ENCODE peak calls at places on chromosomes 3 and 15, in eight cellular contexts. One of them, this sample, is unnamed.

GRCh38 chr3:101879102-101879501 is 29.8 kb downstream of the NFKBIZ start:
- DNase-seq in coronary artery: no peak
- DNase-seq in sigmoid colon: no peak
- DNase-seq in lower leg skin: no peak
- DNase-seq in endodermal cell: no peak
- DNase-seq in adrenal gland: no peak
- DNase-seq in stomach: no peak
- DNase-seq in A549: no peak
- DNase-seq in this sample: no peak

GRCh38 chr3:120182613-120183524 is 88.6 kb upstream of the GSK3B start:
- DNase-seq in coronary artery: no peak
- DNase-seq in sigmoid colon: no peak
- DNase-seq in lower leg skin: no peak
- DNase-seq in endodermal cell: no peak
- DNase-seq in adrenal gland: no peak
- DNase-seq in stomach: no peak
- DNase-seq in A549: no peak
- DNase-seq in this sample: peak; percentile 43

GRCh38 chr15:51114437-51115119 is 19.9 kb upstream of the TNFAIP8L3 start:
- DNase-seq in coronary artery: no peak
- DNase-seq in sigmoid colon: no peak
- DNase-seq in lower leg skin: no peak
- DNase-seq in endodermal cell: no peak
- DNase-seq in adrenal gland: no peak
- DNase-seq in stomach: no peak
- DNase-seq in A549: no peak
- DNase-seq in this sample: no peak

GRCh38 chr3:150411971-150412370 is 3.9 kb downstream of the TSC22D2 start:
- DNase-seq in coronary artery: no peak
- DNase-seq in sigmoid colon: no peak
- DNase-seq in lower leg skin: no peak
- DNase-seq in endodermal cell: no peak
- DNase-seq in adrenal gland: no peak
- DNase-seq in stomach: no peak
- DNase-seq in A549: no peak
- DNase-seq in this sample: no peak

GRCh38 chr3:172315401-172316091 is 132.7 kb downstream of the GHSR start:
- DNase-seq in coronary artery: no peak
- DNase-seq in sigmoid colon: peak; percentile 75
- DNase-seq in lower leg skin: no peak
- DNase-seq in endodermal cell: peak; percentile 64
- DNase-seq in adrenal gland: peak; percentile 90
- DNase-seq in stomach: no peak
- DNase-seq in A549: peak; percentile 21
- DNase-seq in this sample: no peak

GRCh38 chr3:16741103-16741758 is 136.0 kb upstream of the DAZL start:
- DNase-seq in coronary artery: no peak
- DNase-seq in sigmoid colon: peak; percentile 69
- DNase-seq in lower leg skin: no peak
- DNase-seq in endodermal cell: no peak
- DNase-seq in adrenal gland: no peak
- DNase-seq in stomach: no peak
- DNase-seq in A549: no peak
- DNase-seq in this sample: peak; percentile 35

GRCh38 chr3:32758375-32758753 is 59.4 kb upstream of the TRIM71 start:
- DNase-seq in coronary artery: no peak
- DNase-seq in sigmoid colon: no peak
- DNase-seq in lower leg skin: no peak
- DNase-seq in endodermal cell: no peak
- DNase-seq in adrenal gland: no peak
- DNase-seq in stomach: no peak
- DNase-seq in A549: no peak
- DNase-seq in this sample: no peak

GRCh38 chr15:41283653-41284424 is 48.6 kb downstream of the OIP5 start:
- DNase-seq in coronary artery: peak; percentile 98
- DNase-seq in sigmoid colon: peak; percentile 99
- DNase-seq in lower leg skin: peak; percentile 99
- DNase-seq in endodermal cell: peak; percentile 99
- DNase-seq in adrenal gland: peak; percentile 99
- DNase-seq in stomach: peak; percentile 99
- DNase-seq in A549: peak; percentile 96
- DNase-seq in this sample: peak; percentile 100

GRCh38 chr15:36230741-36231140 is 348.7 kb upstream of the CDIN1 start:
- DNase-seq in coronary artery: no peak
- DNase-seq in sigmoid colon: no peak
- DNase-seq in lower leg skin: no peak
- DNase-seq in endodermal cell: no peak
- DNase-seq in adrenal gland: no peak
- DNase-seq in stomach: no peak
- DNase-seq in A549: no peak
- DNase-seq in this sample: no peak

GRCh38 chr3:188473045-188473444 is 319.1 kb downstream of the LPP start:
- DNase-seq in coronary artery: no peak
- DNase-seq in sigmoid colon: no peak
- DNase-seq in lower leg skin: no peak
- DNase-seq in endodermal cell: no peak
- DNase-seq in adrenal gland: no peak
- DNase-seq in stomach: no peak
- DNase-seq in A549: no peak
- DNase-seq in this sample: no peak

GRCh38 chr15:79010278-79010677 is 65.4 kb upstream of the CTSH start:
- DNase-seq in coronary artery: no peak
- DNase-seq in sigmoid colon: no peak
- DNase-seq in lower leg skin: no peak
- DNase-seq in endodermal cell: no peak
- DNase-seq in adrenal gland: no peak
- DNase-seq in stomach: no peak
- DNase-seq in A549: no peak
- DNase-seq in this sample: no peak

GRCh38 chr3:47713655-47714054 is 68.0 kb downstream of the SMARCC1 start:
- DNase-seq in coronary artery: no peak
- DNase-seq in sigmoid colon: no peak
- DNase-seq in lower leg skin: no peak
- DNase-seq in endodermal cell: no peak
- DNase-seq in adrenal gland: no peak
- DNase-seq in stomach: no peak
- DNase-seq in A549: no peak
- DNase-seq in this sample: no peak

GRCh38 chr15:39300451-39301153 is 280.3 kb upstream of the THBS1 start:
- DNase-seq in coronary artery: no peak
- DNase-seq in sigmoid colon: no peak
- DNase-seq in lower leg skin: no peak
- DNase-seq in endodermal cell: no peak
- DNase-seq in adrenal gland: no peak
- DNase-seq in stomach: no peak
- DNase-seq in A549: peak; percentile 15
- DNase-seq in this sample: no peak

GRCh38 chr3:152258448-152259302 is 10.1 kb upstream of the MBNL1 start:
- DNase-seq in coronary artery: peak; percentile 94
- DNase-seq in sigmoid colon: peak; percentile 85
- DNase-seq in lower leg skin: peak; percentile 93
- DNase-seq in endodermal cell: no peak
- DNase-seq in adrenal gland: peak; percentile 84
- DNase-seq in stomach: peak; percentile 35
- DNase-seq in A549: peak; percentile 81
- DNase-seq in this sample: peak; percentile 53

GRCh38 chr3:13235079-13235478 is 161.8 kb upstream of the IQSEC1 start:
- DNase-seq in coronary artery: no peak
- DNase-seq in sigmoid colon: no peak
- DNase-seq in lower leg skin: no peak
- DNase-seq in endodermal cell: no peak
- DNase-seq in adrenal gland: no peak
- DNase-seq in stomach: no peak
- DNase-seq in A549: no peak
- DNase-seq in this sample: peak; percentile 25

GRCh38 chr3:56930706-56931105 is 129.0 kb upstream of the ARHGEF3 start:
- DNase-seq in coronary artery: no peak
- DNase-seq in sigmoid colon: no peak
- DNase-seq in lower leg skin: no peak
- DNase-seq in endodermal cell: no peak
- DNase-seq in adrenal gland: no peak
- DNase-seq in stomach: no peak
- DNase-seq in A549: no peak
- DNase-seq in this sample: no peak

GRCh38 chr3:195160908-195161434 is 110.0 kb downstream of the XXYLT1 start:
- DNase-seq in coronary artery: no peak
- DNase-seq in sigmoid colon: no peak
- DNase-seq in lower leg skin: no peak
- DNase-seq in endodermal cell: no peak
- DNase-seq in adrenal gland: no peak
- DNase-seq in stomach: no peak
- DNase-seq in A549: no peak
- DNase-seq in this sample: no peak

GRCh38 chr3:139307072-139307491 is 36.7 kb upstream of the MRPS22 start:
- DNase-seq in coronary artery: no peak
- DNase-seq in sigmoid colon: no peak
- DNase-seq in lower leg skin: no peak
- DNase-seq in endodermal cell: no peak
- DNase-seq in adrenal gland: no peak
- DNase-seq in stomach: no peak
- DNase-seq in A549: no peak
- DNase-seq in this sample: no peak

GRCh38 chr3:65883614-65884013 is 155.1 kb downstream of the MAGI1 start:
- DNase-seq in coronary artery: no peak
- DNase-seq in sigmoid colon: no peak
- DNase-seq in lower leg skin: no peak
- DNase-seq in endodermal cell: no peak
- DNase-seq in adrenal gland: no peak
- DNase-seq in stomach: no peak
- DNase-seq in A549: no peak
- DNase-seq in this sample: no peak

DNA sequence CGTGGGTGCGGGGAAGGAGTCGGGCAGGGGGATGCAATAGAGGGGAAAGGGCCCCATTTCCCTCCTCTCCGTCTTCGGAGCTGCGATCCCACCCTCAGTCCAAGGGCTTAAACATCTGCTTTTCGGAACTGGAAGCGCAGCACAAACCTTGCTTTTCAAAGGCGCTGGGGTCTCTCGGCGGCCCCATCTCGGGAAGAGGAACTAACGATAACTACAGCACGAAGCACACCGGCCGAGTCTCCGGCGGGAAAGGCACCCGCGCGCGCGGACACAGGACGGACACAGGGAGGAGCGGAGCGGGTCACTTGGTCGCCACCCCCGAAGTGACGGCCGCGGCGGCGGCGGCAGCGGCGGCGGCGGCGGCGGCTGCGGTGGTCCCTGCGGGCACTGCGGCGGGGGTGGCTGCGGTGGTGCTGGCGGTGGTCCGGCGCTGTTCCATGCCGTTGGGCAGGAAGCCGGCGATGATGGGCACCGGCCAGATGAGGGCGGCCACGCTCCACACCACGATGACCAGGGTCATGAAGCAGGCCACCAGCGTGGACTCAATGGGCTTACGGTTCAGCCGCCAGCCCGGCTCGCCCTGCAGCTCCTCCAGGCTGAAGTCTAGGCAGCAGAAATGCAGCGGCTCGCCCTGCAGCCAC is 1.1 kb downstream of the TMEM158 start:
- DNase-seq in coronary artery: no peak
- DNase-seq in sigmoid colon: peak; percentile 82
- DNase-seq in lower leg skin: peak; percentile 91
- DNase-seq in endodermal cell: peak; percentile 95
- DNase-seq in adrenal gland: peak; percentile 90
- DNase-seq in stomach: peak; percentile 73
- DNase-seq in A549: peak; percentile 50
- DNase-seq in this sample: peak; percentile 50
- H3K4me3 ChIP-seq in coronary artery: peak overlapping the region; percentile 73
- H3K4me3 ChIP-seq in sigmoid colon: peak overlapping the region; percentile 56
- H3K4me3 ChIP-seq in lower leg skin: peak overlapping the region; percentile 25
- H3K4me3 ChIP-seq in endodermal cell: peak overlapping the region; percentile 65
- H3K4me3 ChIP-seq in adrenal gland: no peak overlapping the region
- H3K4me3 ChIP-seq in stomach: peak overlapping the region; percentile 59
- H3K4me3 ChIP-seq in A549: peak overlapping the region; percentile 62
- H3K4me3 ChIP-seq in this sample: no peak overlapping the region

DNA sequence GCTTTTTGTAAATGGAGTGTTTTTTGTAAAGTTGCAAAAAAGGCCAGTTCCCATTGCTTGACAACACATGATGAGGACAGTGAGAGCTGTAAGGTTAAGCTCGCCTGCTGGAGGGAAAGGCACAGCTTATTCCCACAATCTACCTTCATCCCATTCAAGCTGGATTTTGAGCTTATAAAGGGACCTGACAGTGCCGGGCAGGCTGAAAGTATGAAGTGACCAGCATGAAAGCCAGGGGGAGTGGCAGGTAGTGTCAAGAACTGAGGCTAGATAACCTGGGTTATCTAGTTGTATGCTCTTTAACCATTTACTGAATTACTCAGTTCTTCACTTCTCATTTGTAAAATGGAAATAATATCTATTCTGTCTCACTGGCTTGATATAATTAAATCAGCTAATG is 52.3 kb upstream of the KPNA4 start:
- DNase-seq in coronary artery: no peak
- DNase-seq in sigmoid colon: no peak
- DNase-seq in lower leg skin: no peak
- DNase-seq in endodermal cell: peak; percentile 51
- DNase-seq in adrenal gland: no peak
- DNase-seq in stomach: no peak
- DNase-seq in A549: no peak
- DNase-seq in this sample: no peak
- TF ChIP-seq CTCF in coronary artery: no peak
- TF ChIP-seq CTCF in sigmoid colon: no peak
- TF ChIP-seq CTCF in lower leg skin: no peak
- TF ChIP-seq CTCF in endodermal cell: peak; percentile 64
- TF ChIP-seq CTCF in adrenal gland: no peak
- TF ChIP-seq CTCF in stomach: no peak
- TF ChIP-seq CTCF in A549: no peak
- TF ChIP-seq CTCF in this sample: no peak

GRCh38 chr15:65877752-65878151 is 8.5 kb downstream of the RAB11A start:
- DNase-seq in coronary artery: no peak
- DNase-seq in sigmoid colon: no peak
- DNase-seq in lower leg skin: no peak
- DNase-seq in endodermal cell: no peak
- DNase-seq in adrenal gland: no peak
- DNase-seq in stomach: no peak
- DNase-seq in A549: no peak
- DNase-seq in this sample: no peak
- H3K4me3 ChIP-seq in coronary artery: no peak overlapping the region
- H3K4me3 ChIP-seq in sigmoid colon: no peak overlapping the region
- H3K4me3 ChIP-seq in lower leg skin: no peak overlapping the region
- H3K4me3 ChIP-seq in endodermal cell: no peak overlapping the region
- H3K4me3 ChIP-seq in adrenal gland: no peak overlapping the region
- H3K4me3 ChIP-seq in stomach: no peak overlapping the region
- H3K4me3 ChIP-seq in A549: no peak overlapping the region
- H3K4me3 ChIP-seq in this sample: no peak overlapping the region

DNA sequence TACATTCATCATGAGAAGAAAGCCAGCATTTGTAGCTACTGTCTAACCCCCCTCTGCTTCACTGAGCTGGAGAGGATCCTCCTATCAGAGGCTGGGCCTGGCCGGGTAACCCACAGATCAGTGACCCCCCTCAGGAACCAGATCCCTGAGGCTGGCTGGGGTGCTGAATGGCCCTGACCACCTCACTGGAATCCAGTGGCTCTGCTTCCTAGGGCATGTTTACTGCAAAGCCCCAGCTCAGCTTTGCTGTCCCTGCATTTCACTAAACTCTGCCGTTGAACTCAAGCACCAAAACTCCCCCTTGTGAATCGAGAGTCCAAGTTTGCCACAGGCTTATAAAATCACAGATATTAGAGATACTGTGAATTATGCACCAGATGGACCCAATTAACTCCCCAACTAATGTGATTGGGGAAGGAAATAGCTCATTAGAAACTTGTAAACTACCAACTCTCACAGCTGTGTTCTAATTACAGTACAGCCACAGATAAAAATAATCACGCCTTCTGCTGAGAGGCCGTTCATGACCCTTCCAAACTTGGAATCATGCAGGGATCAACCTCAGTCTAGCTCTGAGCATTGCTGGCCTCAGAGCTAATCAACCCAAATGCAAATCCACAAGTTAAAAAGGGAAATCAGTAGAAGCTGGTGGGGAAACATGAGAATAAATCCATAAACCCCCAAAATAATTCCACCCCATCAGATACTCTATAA is 47.0 kb downstream of the OCA2 start:
- DNase-seq in coronary artery: no peak
- DNase-seq in sigmoid colon: no peak
- DNase-seq in lower leg skin: no peak
- DNase-seq in endodermal cell: no peak
- DNase-seq in adrenal gland: no peak
- DNase-seq in stomach: no peak
- DNase-seq in A549: no peak
- DNase-seq in this sample: no peak
- TF ChIP-seq CTCF in coronary artery: no peak
- TF ChIP-seq CTCF in sigmoid colon: no peak
- TF ChIP-seq CTCF in lower leg skin: no peak
- TF ChIP-seq CTCF in endodermal cell: no peak
- TF ChIP-seq CTCF in adrenal gland: no peak
- TF ChIP-seq CTCF in stomach: no peak
- TF ChIP-seq CTCF in A549: no peak
- TF ChIP-seq CTCF in this sample: no peak